ENCODE peak calls at places on chromosome 7, in ten cellular contexts. Y is stimulated activated CD8-positive, alpha-beta memory T cell treated with anti-CD3 and anti-CD28 coated beads, Interleukin-4, amount 100 ng/mL, for 1 hour; C is AG09309; J is fibroblast of lung; H is NCI-H526; F is left ventricle myocardium superior; G is activated T-helper 9 cell treated with anti-CD3 and anti-CD28 coated beads, Interleukin-2, amount 50 U/mL, for 16 hours; Z is HEK293T; Q is stimulated activated CD4-positive, alpha-beta T cell treated with anti-CD3 and anti-CD28 coated beads, Interleukin-2, amount 100 ng/mL, for 24 hours; R is NCI-H2029 treated with DMSO at 0.1 percent for 48 hours. P is an unnamed sample.

GRCh38 chr7:4694653-4695335 is 12.7 kb downstream of the FOXK1 start:
- DNase-seq in F (peak; percentile 60), Q (no peak), R (no peak), J (peak; percentile 88), H (no peak), C (peak; percentile 45), Z (no peak), Y (no peak), G (no peak), P (no peak)

GRCh38 chr7:142039231-142039630 is 43.6 kb downstream of the MGAM start:
- DNase-seq in H (no peak), Q (no peak), Z (no peak), F (no peak), J (no peak), Y (no peak), G (no peak), C (no peak), R (no peak), P (no peak)

GRCh38 chr7:25124485-25125136 is 449 bp downstream of the CYCS start:
- DNase-seq in J (peak; percentile 32), Z (no peak), F (no peak), Q (peak; percentile 32), C (no peak), Y (no peak), G (peak; percentile 5), R (no peak), H (no peak), P (peak; percentile 21)

GRCh38 chr7:148262721-148263229 is 327.8 kb upstream of the C7orf33 start:
- DNase-seq in G (peak; percentile 38), R (peak; percentile 6), F (peak; percentile 76), Y (peak; percentile 17), H (peak; percentile 64), J (peak; percentile 48), Z (peak; percentile 88), C (no peak), Q (peak; percentile 80), P (peak; percentile 56)

GRCh38 chr7:17038160-17038782 is 156.5 kb upstream of the AGR3 start:
- DNase-seq in R (no peak), H (no peak), C (no peak), Z (no peak), Q (no peak), F (no peak), G (no peak), Y (no peak), J (no peak), P (no peak)

GRCh38 chr7:45500257-45500656 is 73.9 kb upstream of the ADCY1 start:
- DNase-seq in J (no peak), F (no peak), C (no peak), Y (no peak), Q (no peak), R (no peak), Z (no peak), H (no peak), G (no peak), P (no peak)

GRCh38 chr7:86884152-86884551 is 175.3 kb downstream of the ELAPOR2 start:
- DNase-seq in H (no peak), Y (no peak), R (no peak), F (no peak), Z (no peak), C (no peak), J (no peak), G (no peak), Q (no peak), P (no peak)

GRCh38 chr7:33745934-33746333 is 159.4 kb upstream of the BMPER start:
- DNase-seq in F (no peak), Z (no peak), C (no peak), J (peak; percentile 39), H (no peak), G (no peak), R (no peak), Y (no peak), Q (no peak), P (no peak)

GRCh38 chr7:41574377-41574776 is 128.5 kb downstream of the INHBA start:
- DNase-seq in G (no peak), Z (no peak), R (no peak), C (peak; percentile 8), Q (no peak), J (no peak), F (no peak), Y (no peak), H (no peak), P (no peak)

GRCh38 chr7:159197066-159197975 is 52.7 kb upstream of the VIPR2 start:
- DNase-seq in Z (no peak), H (peak; percentile 9), G (peak; percentile 16), C (no peak), Q (peak; percentile 39), F (peak; percentile 35), J (no peak), Y (no peak), R (no peak), P (peak; percentile 2)

GRCh38 chr7:28125381-28126046 is 55.1 kb downstream of the JAZF1 start:
- DNase-seq in Z (no peak), Q (no peak), C (no peak), J (peak; percentile 51), Y (no peak), F (no peak), H (peak; percentile 33), G (no peak), R (no peak), P (peak; percentile 17)

GRCh38 chr7:88337556-88337955 is 30.9 kb upstream of the STEAP4 start:
- DNase-seq in G (no peak), R (no peak), Y (no peak), J (peak; percentile 20), C (no peak), F (no peak), H (no peak), Z (no peak), Q (no peak), P (peak; percentile 78)

GRCh38 chr7:1579481-1580421 is 9.9 kb upstream of the PSMG3 start:
- DNase-seq in G (peak; percentile 63), H (peak; percentile 24), Z (peak; percentile 82), R (peak; percentile 28), C (no peak), F (peak; percentile 81), Q (peak; percentile 78), Y (peak; percentile 44), J (peak; percentile 55), P (peak; percentile 53)

GRCh38 chr7:73850781-73851207 is 8.5 kb upstream of the METTL27 start:
- DNase-seq in G (no peak), Q (no peak), C (peak; percentile 99), H (no peak), Y (no peak), J (peak; percentile 97), Z (no peak), F (no peak), R (no peak), P (peak; percentile 98)

GRCh38 chr7:5431485-5432118 is 8.0 kb upstream of the TNRC18 start:
- DNase-seq in H (no peak), Z (no peak), Q (no peak), G (no peak), Y (no peak), J (no peak), F (no peak), C (no peak), R (no peak), P (no peak)

GRCh38 chr7:125391921-125392320 is 462.3 kb upstream of the POT1 start:
- DNase-seq in Y (no peak), H (peak; percentile 36), G (no peak), Z (no peak), C (no peak), R (no peak), Q (no peak), F (no peak), J (no peak), P (peak; percentile 24)

GRCh38 chr7:77935652-77936348 is 137.2 kb downstream of the PHTF2 start:
- DNase-seq in R (no peak), Z (no peak), H (no peak), Y (no peak), C (no peak), F (no peak), Q (no peak), J (peak; percentile 36), G (no peak), P (no peak)

GRCh38 chr7:75716992-75717626 is 21.6 kb downstream of the HIP1 start:
- DNase-seq in Q (no peak), G (no peak), Z (no peak), C (peak; percentile 23), Y (no peak), J (peak; percentile 65), H (no peak), F (no peak), R (no peak), P (peak; percentile 78)

GRCh38 chr7:39085590-39086049 is 107.9 kb downstream of the POU6F2 start:
- DNase-seq in Y (no peak), J (peak; percentile 2), H (no peak), C (no peak), R (peak; percentile 96), Q (no peak), G (no peak), Z (peak; percentile 58), F (no peak), P (peak; percentile 12)

GRCh38 chr7:71886066-71886465 is 526.1 kb downstream of the CALN1 start:
- DNase-seq in R (no peak), F (no peak), Q (no peak), Y (no peak), C (no peak), Z (no peak), H (no peak), G (no peak), J (no peak), P (no peak)

GRCh38 chr7:136441835-136442234 is 426.6 kb upstream of the CHRM2 start:
- DNase-seq in Y (no peak), G (no peak), C (no peak), J (no peak), Q (no peak), Z (no peak), R (no peak), F (no peak), H (no peak), P (no peak)

GRCh38 chr7:157547611-157548010 is 210.8 kb downstream of the DNAJB6 start:
- DNase-seq in G (no peak), J (no peak), F (peak; percentile 19), Z (no peak), Y (no peak), C (no peak), R (no peak), H (no peak), Q (no peak), P (no peak)

GRCh38 chr7:1864126-1864940 is 194.3 kb downstream of the ELFN1 start:
- DNase-seq in Q (no peak), F (no peak), C (no peak), H (no peak), G (no peak), Z (no peak), R (no peak), J (no peak), Y (no peak), P (no peak)

GRCh38 chr7:55185321-55185802 is 166.5 kb downstream of the EGFR start:
- DNase-seq in Z (no peak), J (no peak), Y (no peak), G (no peak), C (no peak), F (no peak), R (no peak), Q (no peak), H (no peak), P (no peak)

GRCh38 chr7:34747176-34747781 is 89.3 kb downstream of the NPSR1 start:
- DNase-seq in G (no peak), F (no peak), Y (no peak), J (no peak), Q (no peak), H (no peak), R (no peak), C (no peak), Z (no peak), P (no peak)

GRCh38 chr7:90530263-90530662 is 60.8 kb downstream of the PTTG1IP2 start:
- DNase-seq in R (no peak), G (no peak), H (no peak), Y (no peak), F (no peak), Q (no peak), J (peak; percentile 44), C (peak; percentile 2), Z (no peak), P (peak; percentile 48)

GRCh38 chr7:17371656-17372524 is 73.4 kb downstream of the AHR start:
- DNase-seq in Q (no peak), Y (no peak), J (peak; percentile 98), F (no peak), H (no peak), R (no peak), G (no peak), Z (no peak), C (peak; percentile 91), P (peak; percentile 94)

GRCh38 chr7:117138943-117139690 is 183.7 kb downstream of the WNT2 start:
- DNase-seq in Z (no peak), H (no peak), Y (no peak), R (no peak), F (no peak), G (no peak), C (no peak), Q (no peak), J (no peak), P (no peak)